ENCODE peak calls at places on chromosomes 1 and 21, in nine cellular contexts. One of them, this sample, is unnamed.
A peak's percentile ranks its signal among the peaks of the same experiment; 100 is the strongest.

GRCh38 chr1:201212461-201213055 is 21.9 kb downstream of the IGFN1 start:
- DNase-seq in foreskin fibroblast: no peak
- DNase-seq in PC-9: no peak
- DNase-seq in GM13977: no peak
- DNase-seq in AG04450: no peak
- DNase-seq in CD14-positive monocyte: no peak
- DNase-seq in AG09309: no peak
- DNase-seq in thoracic aorta: no peak
- DNase-seq in ovary: no peak
- DNase-seq in this sample: no peak

GRCh38 chr1:110674337-110675059 is at the start of gene KCNA3:
- DNase-seq in thoracic aorta: no peak
- DNase-seq in PC-9: no peak
- DNase-seq in foreskin fibroblast: peak; percentile 16
- DNase-seq in GM13977: peak; percentile 73
- DNase-seq in AG09309: no peak
- DNase-seq in ovary: peak; percentile 58
- DNase-seq in AG04450: no peak
- DNase-seq in CD14-positive monocyte: no peak
- DNase-seq in this sample: no peak

GRCh38 chr21:36859744-36860501 is 106.5 kb downstream of the HLCS start:
- DNase-seq in AG09309: no peak
- DNase-seq in PC-9: peak; percentile 76
- DNase-seq in foreskin fibroblast: peak; percentile 26
- DNase-seq in GM13977: no peak
- DNase-seq in CD14-positive monocyte: peak; percentile 89
- DNase-seq in AG04450: no peak
- DNase-seq in thoracic aorta: no peak
- DNase-seq in ovary: peak; percentile 21
- DNase-seq in this sample: no peak

GRCh38 chr1:117574206-117574835 is 31.5 kb upstream of the TENT5C start:
- DNase-seq in AG04450: no peak
- DNase-seq in PC-9: no peak
- DNase-seq in CD14-positive monocyte: no peak
- DNase-seq in foreskin fibroblast: no peak
- DNase-seq in GM13977: no peak
- DNase-seq in ovary: no peak
- DNase-seq in AG09309: no peak
- DNase-seq in thoracic aorta: no peak
- DNase-seq in this sample: no peak

GRCh38 chr1:212030936-212031528 is 4.3 kb downstream of the INTS7 start:
- DNase-seq in thoracic aorta: no peak
- DNase-seq in GM13977: no peak
- DNase-seq in ovary: no peak
- DNase-seq in AG04450: peak; percentile 56
- DNase-seq in CD14-positive monocyte: no peak
- DNase-seq in AG09309: peak; percentile 63
- DNase-seq in foreskin fibroblast: peak; percentile 83
- DNase-seq in PC-9: no peak
- DNase-seq in this sample: peak; percentile 65

GRCh38 chr1:167233373-167233772 is 12.7 kb downstream of the POU2F1 start:
- DNase-seq in foreskin fibroblast: no peak
- DNase-seq in PC-9: no peak
- DNase-seq in GM13977: no peak
- DNase-seq in ovary: no peak
- DNase-seq in CD14-positive monocyte: no peak
- DNase-seq in AG04450: no peak
- DNase-seq in thoracic aorta: no peak
- DNase-seq in AG09309: no peak
- DNase-seq in this sample: no peak

GRCh38 chr21:17671733-17672132 is 59.0 kb upstream of the BTG3 start:
- DNase-seq in GM13977: no peak
- DNase-seq in CD14-positive monocyte: no peak
- DNase-seq in AG09309: no peak
- DNase-seq in AG04450: no peak
- DNase-seq in thoracic aorta: no peak
- DNase-seq in PC-9: no peak
- DNase-seq in foreskin fibroblast: no peak
- DNase-seq in ovary: no peak
- DNase-seq in this sample: no peak

GRCh38 chr1:48469616-48470500 is 2.1 kb downstream of the SPATA6 start:
- DNase-seq in foreskin fibroblast: peak; percentile 75
- DNase-seq in PC-9: no peak
- DNase-seq in AG04450: no peak
- DNase-seq in CD14-positive monocyte: peak; percentile 64
- DNase-seq in AG09309: peak; percentile 42
- DNase-seq in thoracic aorta: peak; percentile 25
- DNase-seq in GM13977: no peak
- DNase-seq in ovary: peak; percentile 33
- DNase-seq in this sample: no peak

GRCh38 chr1:15233689-15234088 is 13.3 kb upstream of the FHAD1 start:
- DNase-seq in thoracic aorta: no peak
- DNase-seq in foreskin fibroblast: no peak
- DNase-seq in ovary: no peak
- DNase-seq in CD14-positive monocyte: no peak
- DNase-seq in AG09309: no peak
- DNase-seq in PC-9: no peak
- DNase-seq in AG04450: no peak
- DNase-seq in GM13977: no peak
- DNase-seq in this sample: no peak

GRCh38 chr1:174074757-174075156 is 52.6 kb upstream of the RC3H1 start:
- DNase-seq in CD14-positive monocyte: no peak
- DNase-seq in ovary: no peak
- DNase-seq in AG09309: peak; percentile 8
- DNase-seq in AG04450: peak; percentile 2
- DNase-seq in PC-9: no peak
- DNase-seq in GM13977: peak; percentile 28
- DNase-seq in foreskin fibroblast: peak; percentile 12
- DNase-seq in thoracic aorta: no peak
- DNase-seq in this sample: peak; percentile 3

GRCh38 chr1:69861641-69862040 is 293.9 kb downstream of the LRRC7 start:
- DNase-seq in ovary: no peak
- DNase-seq in foreskin fibroblast: no peak
- DNase-seq in CD14-positive monocyte: no peak
- DNase-seq in GM13977: no peak
- DNase-seq in PC-9: no peak
- DNase-seq in AG04450: no peak
- DNase-seq in thoracic aorta: no peak
- DNase-seq in AG09309: no peak
- DNase-seq in this sample: no peak

GRCh38 chr1:19664453-19665043 is at the start of gene HTR6:
- DNase-seq in AG04450: no peak
- DNase-seq in CD14-positive monocyte: no peak
- DNase-seq in thoracic aorta: no peak
- DNase-seq in GM13977: peak; percentile 89
- DNase-seq in foreskin fibroblast: no peak
- DNase-seq in AG09309: no peak
- DNase-seq in ovary: no peak
- DNase-seq in PC-9: no peak
- DNase-seq in this sample: no peak

GRCh38 chr1:172356620-172357019 is 63.9 kb upstream of the C1orf105 start:
- DNase-seq in AG04450: peak; percentile 53
- DNase-seq in GM13977: no peak
- DNase-seq in foreskin fibroblast: peak; percentile 84
- DNase-seq in PC-9: no peak
- DNase-seq in thoracic aorta: no peak
- DNase-seq in ovary: peak; percentile 42
- DNase-seq in AG09309: peak; percentile 45
- DNase-seq in CD14-positive monocyte: no peak
- DNase-seq in this sample: no peak

GRCh38 chr1:26019641-26020315 is 1.8 kb upstream of the EXTL1 start:
- DNase-seq in GM13977: no peak
- DNase-seq in AG09309: no peak
- DNase-seq in CD14-positive monocyte: no peak
- DNase-seq in AG04450: no peak
- DNase-seq in foreskin fibroblast: peak; percentile 68
- DNase-seq in PC-9: peak; percentile 43
- DNase-seq in ovary: no peak
- DNase-seq in thoracic aorta: no peak
- DNase-seq in this sample: no peak

GRCh38 chr1:150532860-150533259 is 16.3 kb upstream of the ADAMTSL4 start:
- DNase-seq in CD14-positive monocyte: no peak
- DNase-seq in AG09309: no peak
- DNase-seq in thoracic aorta: no peak
- DNase-seq in foreskin fibroblast: no peak
- DNase-seq in AG04450: no peak
- DNase-seq in PC-9: no peak
- DNase-seq in ovary: no peak
- DNase-seq in GM13977: no peak
- DNase-seq in this sample: no peak

DNA sequence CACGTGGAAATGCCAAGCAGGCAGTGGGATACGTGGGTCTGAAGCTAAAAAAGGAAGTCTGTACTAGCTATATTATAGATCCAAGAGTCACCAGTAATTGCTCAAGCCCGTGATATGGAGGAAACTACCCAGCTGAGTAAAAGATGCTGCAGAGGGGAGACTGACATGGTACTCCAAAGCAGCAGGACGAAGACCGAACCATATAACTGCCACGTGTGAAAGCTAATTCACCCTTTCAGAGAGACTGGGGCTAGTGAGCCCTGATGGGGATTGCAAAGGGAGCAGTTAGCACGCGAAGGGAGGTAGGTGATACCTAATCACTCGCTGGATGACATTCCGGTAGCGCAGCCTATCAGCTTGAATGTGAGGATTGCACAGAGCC is 316 bp downstream of the AP4B1 start:
- DNase-seq in foreskin fibroblast: no peak
- DNase-seq in GM13977: peak; percentile 46
- DNase-seq in CD14-positive monocyte: no peak
- DNase-seq in AG09309: no peak
- DNase-seq in thoracic aorta: no peak
- DNase-seq in ovary: no peak
- DNase-seq in PC-9: no peak
- DNase-seq in AG04450: no peak
- DNase-seq in this sample: no peak
- TF ChIP-seq CTCF in foreskin fibroblast: no peak
- TF ChIP-seq CTCF in GM13977: no peak
- TF ChIP-seq CTCF in CD14-positive monocyte: no peak
- TF ChIP-seq CTCF in AG09309: no peak
- TF ChIP-seq CTCF in thoracic aorta: no peak
- TF ChIP-seq CTCF in ovary: no peak
- TF ChIP-seq CTCF in PC-9: no peak
- TF ChIP-seq CTCF in AG04450: no peak
- TF ChIP-seq CTCF in this sample: no peak

GRCh38 chr1:42777860-42778259 is 6.9 kb upstream of the TMEM269 start:
- DNase-seq in AG09309: no peak
- DNase-seq in ovary: no peak
- DNase-seq in AG04450: no peak
- DNase-seq in thoracic aorta: no peak
- DNase-seq in foreskin fibroblast: no peak
- DNase-seq in GM13977: peak; percentile 54
- DNase-seq in CD14-positive monocyte: no peak
- DNase-seq in PC-9: peak; percentile 37
- DNase-seq in this sample: no peak
- TF ChIP-seq CTCF in AG09309: peak; percentile 84
- TF ChIP-seq CTCF in ovary: no peak
- TF ChIP-seq CTCF in AG04450: peak; percentile 69
- TF ChIP-seq CTCF in thoracic aorta: no peak
- TF ChIP-seq CTCF in foreskin fibroblast: peak; percentile 75
- TF ChIP-seq CTCF in GM13977: peak; percentile 75
- TF ChIP-seq CTCF in CD14-positive monocyte: peak; percentile 60
- TF ChIP-seq CTCF in PC-9: peak; percentile 84
- TF ChIP-seq CTCF in this sample: peak; percentile 77

GRCh38 chr1:31976401-31976800 is 37.3 kb upstream of the KHDRBS1 start:
- DNase-seq in thoracic aorta: no peak
- DNase-seq in CD14-positive monocyte: no peak
- DNase-seq in PC-9: no peak
- DNase-seq in GM13977: no peak
- DNase-seq in AG04450: no peak
- DNase-seq in ovary: no peak
- DNase-seq in AG09309: no peak
- DNase-seq in foreskin fibroblast: peak; percentile 35
- DNase-seq in this sample: no peak

GRCh38 chr1:31980835-31981782 is 32.6 kb upstream of the KHDRBS1 start:
- DNase-seq in foreskin fibroblast: no peak
- DNase-seq in thoracic aorta: no peak
- DNase-seq in AG09309: no peak
- DNase-seq in PC-9: no peak
- DNase-seq in CD14-positive monocyte: no peak
- DNase-seq in GM13977: no peak
- DNase-seq in ovary: no peak
- DNase-seq in AG04450: no peak
- DNase-seq in this sample: no peak

GRCh38 chr1:31981976-31982375 is 31.7 kb upstream of the KHDRBS1 start:
- DNase-seq in ovary: no peak
- DNase-seq in AG09309: no peak
- DNase-seq in CD14-positive monocyte: no peak
- DNase-seq in foreskin fibroblast: no peak
- DNase-seq in thoracic aorta: no peak
- DNase-seq in GM13977: no peak
- DNase-seq in PC-9: no peak
- DNase-seq in AG04450: no peak
- DNase-seq in this sample: no peak

GRCh38 chr1:31978853-31979400 is 34.7 kb upstream of the KHDRBS1 start:
- DNase-seq in ovary: no peak
- DNase-seq in AG09309: no peak
- DNase-seq in thoracic aorta: no peak
- DNase-seq in GM13977: no peak
- DNase-seq in foreskin fibroblast: no peak
- DNase-seq in AG04450: no peak
- DNase-seq in CD14-positive monocyte: no peak
- DNase-seq in PC-9: no peak
- DNase-seq in this sample: no peak

DNA sequence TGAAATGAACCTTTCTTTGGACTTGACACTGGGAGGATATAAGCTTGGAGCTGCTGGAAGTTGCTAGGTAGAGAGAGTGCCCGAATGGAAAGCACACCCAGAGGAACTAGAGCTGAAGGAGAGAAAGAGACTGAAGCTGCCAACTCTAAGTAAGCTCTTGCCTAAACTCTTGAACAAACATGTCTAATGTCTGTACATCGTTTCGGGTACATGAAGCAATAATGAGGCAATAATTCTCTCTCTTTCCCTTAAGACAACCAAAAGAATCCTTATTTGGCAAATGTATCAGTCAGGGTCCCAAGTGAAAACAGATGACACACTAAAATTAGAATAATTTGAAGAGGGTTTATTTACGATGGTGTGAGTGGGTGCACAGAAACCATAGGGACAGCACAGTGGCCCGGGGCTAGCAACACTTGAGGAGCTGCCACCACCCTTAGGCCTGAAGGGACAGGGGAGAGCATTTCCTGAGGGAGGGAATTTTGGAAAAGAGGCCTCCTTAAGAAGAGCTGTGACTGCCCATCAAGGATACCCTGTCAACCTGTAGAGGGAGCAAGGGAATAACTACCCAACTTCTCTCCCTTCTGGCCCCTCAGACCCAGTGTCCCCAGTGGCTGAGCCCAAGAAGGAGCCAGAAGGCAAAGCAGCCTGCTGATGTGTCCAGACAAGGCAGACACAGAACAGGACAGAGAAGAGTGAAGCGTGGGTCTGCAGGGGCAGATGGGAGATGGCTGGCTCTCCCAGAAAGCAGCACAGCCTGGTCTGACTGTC is 36.1 kb upstream of the KHDRBS1 start:
- DNase-seq in GM13977: no peak
- DNase-seq in CD14-positive monocyte: no peak
- DNase-seq in PC-9: no peak
- DNase-seq in foreskin fibroblast: peak; percentile 52
- DNase-seq in AG04450: peak; percentile 20
- DNase-seq in thoracic aorta: no peak
- DNase-seq in ovary: no peak
- DNase-seq in AG09309: peak; percentile 77
- DNase-seq in this sample: peak; percentile 70
- TF ChIP-seq CTCF in GM13977: peak; percentile 33
- TF ChIP-seq CTCF in CD14-positive monocyte: peak; percentile 21
- TF ChIP-seq CTCF in PC-9: peak; percentile 62
- TF ChIP-seq CTCF in foreskin fibroblast: peak; percentile 50
- TF ChIP-seq CTCF in AG04450: peak; percentile 46
- TF ChIP-seq CTCF in thoracic aorta: peak; percentile 11
- TF ChIP-seq CTCF in ovary: no peak
- TF ChIP-seq CTCF in AG09309: peak; percentile 61
- TF ChIP-seq CTCF in this sample: peak; percentile 62

GRCh38 chr1:155000725-155001437 is 1.7 kb upstream of the ZBTB7B start:
- DNase-seq in ovary: peak; percentile 91
- DNase-seq in thoracic aorta: peak; percentile 51
- DNase-seq in AG09309: peak; percentile 46
- DNase-seq in GM13977: peak; percentile 90
- DNase-seq in AG04450: peak; percentile 52
- DNase-seq in PC-9: peak; percentile 98
- DNase-seq in foreskin fibroblast: peak; percentile 79
- DNase-seq in CD14-positive monocyte: peak; percentile 82
- DNase-seq in this sample: no peak
- TF ChIP-seq CTCF in ovary: no peak
- TF ChIP-seq CTCF in thoracic aorta: no peak
- TF ChIP-seq CTCF in AG09309: no peak
- TF ChIP-seq CTCF in GM13977: no peak
- TF ChIP-seq CTCF in AG04450: no peak
- TF ChIP-seq CTCF in PC-9: no peak
- TF ChIP-seq CTCF in foreskin fibroblast: no peak
- TF ChIP-seq CTCF in CD14-positive monocyte: no peak
- TF ChIP-seq CTCF in this sample: no peak